ENCODE peak calls at places on chromosomes 3 and 15, in four cellular contexts. X, B, O and P are unnamed samples.

GRCh38 chr15:99168601-99169580 is 64.0 kb downstream of the SYNM start:
- DNase-seq in O (no peak), B (no peak), X (no peak), P (peak)

GRCh38 chr3:185558395-185558794 is 6.0 kb upstream of the LIPH start:
- DNase-seq in O (no peak), X (no peak), B (no peak), P (no peak)

GRCh38 chr3:170346481-170347125 is 10.9 kb upstream of the SKIL start:
- DNase-seq in B (no peak), O (no peak), X (no peak), P (no peak)

GRCh38 chr15:63864186-63864585 is 30.4 kb upstream of the HERC1 start:
- DNase-seq in O (no peak), B (no peak), X (no peak), P (no peak)

GRCh38 chr3:14455571-14456317 is 53.3 kb downstream of the SLC6A6 start:
- DNase-seq in B (peak), O (no peak), X (no peak), P (no peak)

GRCh38 chr3:161977063-161977462 is 480.5 kb downstream of the OTOL1 start:
- DNase-seq in B (no peak), X (no peak), O (no peak), P (no peak)

GRCh38 chr3:152021951-152022461 is 148.6 kb downstream of the SUCNR1 start:
- DNase-seq in X (no peak), B (no peak), O (no peak), P (no peak)

GRCh38 chr3:40414270-40414669 is 27.3 kb downstream of the ENTPD3 start:
- DNase-seq in B (peak), O (no peak), X (no peak), P (no peak)

GRCh38 chr15:97791824-97792792 is 168.4 kb upstream of the ARRDC4 start:
- DNase-seq in X (no peak), B (no peak), O (no peak), P (no peak)

GRCh38 chr15:82133251-82133650 is 87.4 kb upstream of the MEX3B start:
- DNase-seq in X (no peak), O (no peak), B (no peak), P (no peak)

GRCh38 chr3:55488398-55489055 is 1.4 kb upstream of the WNT5A start:
- DNase-seq in O (no peak), B (no peak), X (peak), P (no peak)

GRCh38 chr3:28347374-28348285 is 891 bp upstream of the ZCWPW2 start:
- DNase-seq in B (peak), O (no peak), X (peak), P (no peak)

GRCh38 chr15:43776101-43776717 is 557 bp downstream of the ELL3 start:
- DNase-seq in X (no peak), B (peak), O (peak), P (no peak)

GRCh38 chr15:77985031-77985930 is 92.2 kb downstream of the TBC1D2B start:
- DNase-seq in O (no peak), X (no peak), B (no peak), P (no peak)